ENCODE peak calls at places on chromosomes 16 and 17, in six cellular contexts. P is ovary, E is colonic mucosa, V is adrenal gland, N is gastrocnemius medialis, U is aorta. M is an unnamed sample. For H3K27me3 and H3K36me3, the result is how much of the 10 kb centered on the place peaks cover.

GRCh38 chr17:47776330-47777197 is 43.5 kb downstream of the TBX21 start:
- DNase-seq in P (no peak), E (peak), V (peak), N (no peak), U (no peak), M (no peak)

GRCh38 chr16:10180771-10181163 is 1.5 kb downstream of the GRIN2A start:
- DNase-seq in P (peak), E (peak), V (peak), N (no peak), U (peak), M (no peak)

GRCh38 chr17:75507712-75508111 is 7.6 kb downstream of the CASKIN2 start:
- DNase-seq in P (no peak), E (no peak), V (no peak), N (no peak), U (no peak), M (no peak)

GRCh38 chr16:50303605-50304466 is 37.5 kb downstream of the ADCY7 start:
- DNase-seq in P (peak), E (no peak), V (no peak), N (no peak), U (peak), M (peak)

GRCh38 chr16:12674096-12674495 is 129.6 kb downstream of the CPPED1 start:
- DNase-seq in P (no peak), E (no peak), V (no peak), N (no peak), U (no peak), M (no peak)

GRCh38 chr17:70138309-70138865 is 30.9 kb upstream of the KCNJ2 start:
- DNase-seq in P (no peak), E (no peak), V (no peak), N (peak), U (no peak), M (no peak)

GRCh38 chr16:69889295-69889964 is 61.7 kb upstream of the CLEC18A start:
- DNase-seq in P (no peak), E (no peak), V (no peak), N (no peak), U (no peak), M (no peak)

GRCh38 chr16:50665128-50665878 is 15.8 kb downstream of the SNX20 start:
- DNase-seq in P (peak), E (peak), V (peak), N (peak), U (peak), M (peak)

GRCh38 chr16:985646-986400 is 4.3 kb downstream of the SOX8 start:
- DNase-seq in P (no peak), E (no peak), V (no peak), N (no peak), U (no peak), M (no peak)

GRCh38 chr17:56231693-56232092 is 78.4 kb downstream of the ANKFN1 start:
- DNase-seq in P (no peak), E (no peak), V (no peak), N (no peak), U (no peak), M (no peak)

GRCh38 chr17:40071720-40072480 is 9.1 kb downstream of the THRA start:
- DNase-seq in P (peak), E (peak), V (peak), N (peak), U (peak), M (peak)

GRCh38 chr16:82880361-82880760 is 253.6 kb downstream of the CDH13 start:
- DNase-seq in P (no peak), E (no peak), V (no peak), N (no peak), U (no peak), M (no peak)

GRCh38 chr16:12688972-12689850 is 114.5 kb downstream of the CPPED1 start:
- DNase-seq in P (no peak), E (no peak), V (no peak), N (no peak), U (no peak), M (no peak)

GRCh38 chr17:10512856-10513255 is 5.5 kb downstream of the MYH1 start:
- DNase-seq in P (no peak), E (no peak), V (no peak), N (no peak), U (no peak), M (no peak)

GRCh38 chr17:4527552-4527951 is 27.6 kb downstream of the MYBBP1A start:
- DNase-seq in P (no peak), E (no peak), V (no peak), N (no peak), U (no peak), M (no peak)

GRCh38 chr17:61414141-61414935 is 14.7 kb downstream of the TBX2 start:
- DNase-seq in P (no peak), E (peak), V (peak), N (no peak), U (peak), M (peak)

GRCh38 chr17:82629748-82630147 is 18.5 kb downstream of the WDR45B start:
- DNase-seq in P (no peak), E (no peak), V (no peak), N (no peak), U (peak), M (no peak)

GRCh38 chr17:17809527-17810373 is 27.0 kb downstream of the SREBF1 start:
- DNase-seq in P (peak), E (no peak), V (peak), N (no peak), U (peak), M (peak)

GRCh38 chr16:53726625-53727024 is 22.7 kb downstream of the FTO start:
- DNase-seq in P (no peak), E (no peak), V (peak), N (no peak), U (no peak), M (no peak)

GRCh38 chr16:86664518-86665318 is 86.4 kb downstream of the FOXL1 start:
- DNase-seq in P (no peak), E (peak), V (no peak), N (peak), U (no peak), M (peak)

GRCh38 chr16:49128740-49129139 is 152.9 kb downstream of the CBLN1 start:
- DNase-seq in P (no peak), E (no peak), V (no peak), N (no peak), U (no peak), M (no peak)

GRCh38 chr16:57624044-57624688 is 4.3 kb upstream of the ADGRG1 start:
- DNase-seq in P (no peak), E (no peak), V (peak), N (no peak), U (peak), M (no peak)

GRCh38 chr17:76594676-76595075 is 9.0 kb upstream of the ST6GALNAC2 start:
- DNase-seq in P (no peak), E (no peak), V (no peak), N (no peak), U (no peak), M (no peak)

GRCh38 chr16:31876955-31877828 is 3.6 kb downstream of the ZNF267 start:
- DNase-seq in P (no peak), E (no peak), V (peak), N (no peak), U (no peak), M (no peak)

GRCh38 chr17:3039748-3040147 is 23.7 kb downstream of the OR1D5 start:
- DNase-seq in P (no peak), E (no peak), V (no peak), N (no peak), U (no peak), M (no peak)

GRCh38 chr16:88426018-88426417 is 27.1 kb upstream of the ZFPM1 start:
- DNase-seq in P (no peak), E (no peak), V (no peak), N (no peak), U (no peak), M (no peak)

GRCh38 chr17:62105361-62105760 is 40.3 kb upstream of the MED13 start:
- DNase-seq in P (no peak), E (no peak), V (no peak), N (no peak), U (no peak), M (no peak)

GRCh38 chr17:27608330-27609230 is 22.4 kb upstream of the LGALS9 start:
- DNase-seq in P (no peak), E (no peak), V (peak), N (no peak), U (peak), M (no peak)

GRCh38 chr16:24858219-24859041 is 12.7 kb downstream of the SLC5A11 start:
- DNase-seq in P (peak), E (peak), V (peak), N (no peak), U (peak), M (peak)

GRCh38 chr17:40366076-40366860 is 1.7 kb upstream of the GJD3 start:
- DNase-seq in P (no peak), E (no peak), V (no peak), N (no peak), U (peak), M (no peak)

GRCh38 chr17:74807925-74808324 is 31.8 kb upstream of the NAT9 start:
- DNase-seq in P (no peak), E (no peak), V (no peak), N (no peak), U (no peak), M (no peak)

GRCh38 chr16:75247249-75247648 is 4.2 kb downstream of the BCAR1 start:
- DNase-seq in P (no peak), E (no peak), V (no peak), N (no peak), U (no peak), M (no peak)

GRCh38 chr16:75246504-75247205 is 4.8 kb downstream of the BCAR1 start:
- DNase-seq in P (no peak), E (no peak), V (no peak), N (no peak), U (no peak), M (no peak)

GRCh38 chr16:75249441-75249840 is 2.0 kb downstream of the BCAR1 start:
- DNase-seq in P (no peak), E (no peak), V (no peak), N (no peak), U (no peak), M (no peak)

GRCh38 chr16:75248536-75249380 is 2.7 kb downstream of the BCAR1 start:
- DNase-seq in P (peak), E (no peak), V (no peak), N (no peak), U (no peak), M (no peak)

DNA sequence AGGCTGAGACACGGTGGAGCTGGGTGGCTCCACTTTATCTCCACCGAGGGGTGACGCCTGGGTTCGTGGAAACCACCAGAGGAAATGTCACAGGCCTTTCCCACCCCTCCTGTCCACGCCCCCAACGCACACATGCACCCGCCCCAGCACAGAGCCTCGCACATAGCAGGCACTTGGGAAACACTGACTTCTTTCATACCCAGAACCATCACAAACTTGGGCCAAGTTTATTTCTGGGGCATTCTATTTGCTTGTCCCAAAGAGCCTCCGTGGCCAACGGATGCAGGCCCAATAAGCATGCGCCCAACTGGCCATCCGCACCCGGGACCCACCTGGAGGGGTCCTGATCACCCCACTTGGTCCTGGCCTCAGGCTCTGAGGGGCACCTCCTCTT is 3.3 kb downstream of the BCAR1 start:
- DNase-seq in P (no peak), E (no peak), V (no peak), N (no peak), U (no peak), M (peak)
- H3K27me3 ChIP-seq in P (under half), E (under half), V (under half), N (under half), U (under half), M (under half)

GRCh38 chr16:56468800-56469199 is 17.4 kb downstream of the OGFOD1 start:
- DNase-seq in P (no peak), E (no peak), V (no peak), N (no peak), U (no peak), M (no peak)
- H3K36me3 ChIP-seq in P (under half), E (under half), V (under half), N (half or more), U (under half), M (half or more)

GRCh38 chr16:29972992-29973383 is 680 bp upstream of the TAOK2 start:
- DNase-seq in P (no peak), E (no peak), V (no peak), N (no peak), U (no peak), M (no peak)
- H3K4me3 ChIP-seq in P (no peak), E (no peak), V (peak), N (peak), U (no peak), M (peak)

GRCh38 chr17:79802039-79802735 is 5.3 kb upstream of the CBX8 start:
- DNase-seq in P (no peak), E (no peak), V (no peak), N (no peak), U (no peak), M (no peak)

GRCh38 chr17:79801156-79802038 is 4.5 kb upstream of the CBX8 start:
- DNase-seq in P (no peak), E (no peak), V (no peak), N (no peak), U (no peak), M (no peak)

GRCh38 chr17:79799538-79800324 is 2.9 kb upstream of the CBX8 start:
- DNase-seq in P (no peak), E (no peak), V (no peak), N (no peak), U (no peak), M (no peak)

GRCh38 chr17:79799174-79799537 is 2.3 kb upstream of the CBX8 start:
- DNase-seq in P (no peak), E (no peak), V (no peak), N (no peak), U (no peak), M (no peak)

DNA sequence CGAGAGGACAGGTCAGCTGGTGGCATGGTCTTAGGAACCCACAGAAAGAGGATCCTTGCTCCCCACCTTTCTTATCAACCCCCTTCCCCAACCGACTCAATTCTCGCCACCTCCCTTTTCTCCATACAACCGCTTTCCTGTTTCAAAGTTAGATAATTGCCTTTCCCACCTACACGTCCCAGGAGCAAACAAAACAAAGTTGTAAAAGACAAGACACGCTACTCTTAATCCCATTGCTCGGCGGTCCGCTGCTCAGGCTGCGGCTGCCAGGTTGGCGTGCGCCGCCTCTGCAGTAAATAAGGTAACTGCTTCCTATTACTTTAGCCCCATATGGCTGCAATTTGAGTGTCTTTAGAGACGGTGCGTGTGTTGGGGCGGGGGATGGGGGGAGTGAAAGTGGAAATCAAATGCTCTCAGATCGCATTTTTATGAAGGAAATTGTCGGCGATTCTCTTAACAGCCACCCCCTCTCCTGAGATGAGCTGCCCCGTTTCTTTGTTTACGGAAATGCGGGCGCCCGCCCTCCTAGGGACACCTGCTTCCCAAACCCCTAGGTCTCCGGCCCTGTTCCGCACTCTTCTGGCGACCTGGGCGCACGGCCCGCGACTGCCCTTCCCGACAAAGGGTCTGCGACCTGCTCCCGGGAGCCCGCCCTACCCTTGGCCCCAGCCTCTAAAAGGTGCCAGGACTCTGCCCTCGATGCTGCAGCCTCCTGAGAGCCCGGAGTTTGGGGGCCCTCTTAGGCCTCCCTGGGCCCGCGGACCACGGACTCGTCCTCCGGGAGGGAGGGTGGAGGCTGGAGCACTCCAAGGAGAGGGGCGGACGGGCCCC is 3.7 kb upstream of the CBX8 start:
- DNase-seq in P (no peak), E (peak), V (peak), N (no peak), U (no peak), M (no peak)
- H3K27me3 ChIP-seq in P (under half), E (half or more), V (half or more), N (half or more), U (under half), M (half or more)

DNA sequence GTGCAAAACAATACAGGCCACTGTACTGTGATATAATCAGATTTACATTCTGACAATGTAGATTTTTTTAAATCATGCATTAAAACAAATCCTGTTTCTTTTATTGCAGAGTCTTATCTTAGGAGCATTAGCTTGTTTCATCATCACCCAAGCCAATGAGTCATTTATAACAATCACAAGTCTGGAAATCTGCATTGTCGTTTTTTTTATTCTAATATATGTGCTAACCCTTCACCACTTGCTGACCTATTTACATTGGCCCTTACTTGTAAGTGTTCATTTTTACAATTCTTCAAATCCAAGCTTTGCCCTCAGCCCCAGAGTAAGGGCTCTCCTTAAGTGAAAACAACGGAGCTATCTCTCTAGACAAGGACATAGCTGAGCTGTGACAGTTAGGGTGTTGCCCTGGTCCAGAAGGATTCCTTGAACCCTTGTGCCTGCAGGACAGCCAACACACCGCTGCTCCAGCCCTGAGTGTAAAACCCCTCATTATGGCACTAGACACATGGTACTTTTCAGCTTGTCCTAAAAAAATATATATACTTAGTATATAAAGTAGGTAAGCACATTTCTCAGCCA is 3.7 kb downstream of the CMTM1 start:
- DNase-seq in P (no peak), E (no peak), V (no peak), N (no peak), U (no peak), M (no peak)
- H3K36me3 ChIP-seq in P (under half), E (under half), V (under half), N (under half), U (under half), M (under half)

DNA sequence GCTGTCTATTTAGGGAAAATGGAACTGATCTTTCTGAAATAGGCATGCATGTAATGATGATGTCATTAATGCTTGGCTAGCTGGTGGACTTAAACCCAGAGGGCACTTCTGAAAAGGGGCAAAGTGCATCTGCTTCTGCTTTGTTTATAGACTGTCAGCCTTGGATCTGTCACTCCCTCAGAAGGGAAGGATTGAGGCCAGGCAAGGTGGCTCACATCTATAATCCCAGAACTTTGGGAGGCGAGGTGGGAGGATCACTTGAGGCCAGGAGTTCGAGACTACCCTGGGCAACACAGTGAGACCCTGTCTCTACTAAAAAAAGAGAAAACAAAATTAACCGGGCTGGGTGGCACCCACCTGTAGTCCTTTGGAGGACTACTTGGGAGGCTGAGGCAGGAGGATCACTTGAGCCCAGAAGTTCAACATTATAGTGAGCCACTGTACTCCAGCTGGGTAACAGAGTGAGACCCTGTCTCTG is 185.5 kb downstream of the WWOX start:
- DNase-seq in P (no peak), E (no peak), V (no peak), N (no peak), U (no peak), M (no peak)
- H3K4me3 ChIP-seq in P (no peak), E (no peak), V (no peak), N (no peak), U (no peak), M (no peak)

DNA sequence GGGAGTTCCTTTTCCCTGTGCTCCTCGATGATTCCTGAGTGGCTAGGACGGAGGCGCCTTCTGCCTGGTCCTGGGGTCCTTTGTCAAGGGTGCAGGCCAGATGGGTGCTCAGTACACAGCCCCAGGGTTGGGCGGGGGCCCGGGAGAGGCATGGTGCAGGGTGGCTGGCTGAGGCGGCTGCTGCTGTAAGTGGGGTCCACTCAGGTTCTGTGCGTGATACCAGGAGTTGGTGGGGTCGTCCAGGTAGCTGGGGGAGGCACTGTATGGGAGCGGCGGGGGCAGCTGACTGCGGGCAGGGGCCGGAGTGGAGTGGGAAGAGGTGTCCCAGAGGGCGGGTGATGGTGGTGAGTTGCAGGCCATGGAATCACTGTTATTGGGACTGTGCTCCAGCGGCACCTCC is 3.6 kb downstream of the DLX3 start:
- DNase-seq in P (no peak), E (no peak), V (no peak), N (no peak), U (peak), M (no peak)
- H3K27me3 ChIP-seq in P (under half), E (half or more), V (under half), N (half or more), U (under half), M (under half)

GRCh38 chr16:81388357-81388756 is 56.3 kb upstream of the CMIP start:
- DNase-seq in P (no peak), E (no peak), V (no peak), N (no peak), U (no peak), M (no peak)

GRCh38 chr16:81380932-81381331 is 63.7 kb upstream of the CMIP start:
- DNase-seq in P (no peak), E (no peak), V (no peak), N (no peak), U (no peak), M (no peak)

GRCh38 chr16:81378049-81378448 is 63.3 kb downstream of the GAN start:
- DNase-seq in P (no peak), E (no peak), V (no peak), N (no peak), U (no peak), M (no peak)

GRCh38 chr16:81385031-81385756 is 59.4 kb upstream of the CMIP start:
- DNase-seq in P (no peak), E (no peak), V (no peak), N (no peak), U (no peak), M (no peak)

GRCh38 chr16:81384006-81384405 is 60.6 kb upstream of the CMIP start:
- DNase-seq in P (no peak), E (no peak), V (no peak), N (no peak), U (no peak), M (no peak)
- H3K36me3 ChIP-seq in P (under half), E (under half), V (under half), N (under half), U (under half), M (under half)

M was measured in tibial artery.